ENCODE peak calls at places on chromosomes 5 and 9, in six cellular contexts. Z, H, Y, I, W and S are unnamed samples.

GRCh38 chr9:69085523-69086283 is 50.2 kb downstream of the FXN start:
- DNase-seq in Y (no peak), I (no peak), W (no peak), H (peak), Z (no peak), S (no peak)

GRCh38 chr5:76583163-76584047 is 39.8 kb downstream of the F2RL2 start:
- DNase-seq in I (no peak), H (peak), W (no peak), Y (no peak), Z (no peak), S (no peak)

GRCh38 chr9:89470239-89470638 is 27.7 kb downstream of the SEMA4D start:
- DNase-seq in Y (no peak), I (no peak), W (no peak), H (no peak), Z (no peak), S (no peak)

GRCh38 chr9:96232539-96233241 is 69.3 kb downstream of the HSD17B3 start:
- DNase-seq in W (peak), H (peak), I (no peak), Z (peak), Y (no peak), S (peak)

GRCh38 chr5:57072218-57072892 is 101.5 kb upstream of the GPBP1 start:
- DNase-seq in H (no peak), Z (no peak), W (no peak), I (no peak), Y (no peak), S (no peak)

GRCh38 chr5:44887722-44888121 is 79.0 kb downstream of the MRPS30 start:
- DNase-seq in Y (no peak), Z (no peak), W (no peak), H (no peak), I (no peak), S (no peak)

GRCh38 chr9:97109194-97109811 is 70.4 kb upstream of the CTSV start:
- DNase-seq in Y (no peak), Z (no peak), W (peak), I (no peak), H (peak), S (peak)

GRCh38 chr5:1073239-1074102 is 38.4 kb downstream of the SLC12A7 start:
- DNase-seq in W (no peak), Y (no peak), H (no peak), Z (no peak), I (no peak), S (no peak)

GRCh38 chr9:121373401-121373769 is 3.3 kb upstream of the STOM start:
- DNase-seq in Y (no peak), Z (no peak), I (no peak), W (no peak), H (no peak), S (no peak)

GRCh38 chr5:168215646-168216045 is 75.8 kb upstream of the WWC1 start:
- DNase-seq in Y (no peak), W (no peak), H (no peak), I (no peak), Z (no peak), S (no peak)

GRCh38 chr5:71782393-71782770 is 63.3 kb downstream of the CARTPT start:
- DNase-seq in Y (no peak), H (no peak), Z (no peak), W (no peak), I (no peak), S (no peak)

GRCh38 chr9:5511476-5511875 is 1.1 kb downstream of the PDCD1LG2 start:
- DNase-seq in W (no peak), I (no peak), H (no peak), Z (no peak), Y (no peak), S (no peak)

GRCh38 chr5:51811883-51812282 is 428.6 kb downstream of the ISL1 start:
- DNase-seq in H (no peak), Y (no peak), W (no peak), I (no peak), Z (no peak), S (no peak)

GRCh38 chr5:76547242-76547890 is 75.8 kb downstream of the F2RL2 start:
- DNase-seq in H (no peak), Z (no peak), I (no peak), Y (no peak), W (no peak), S (no peak)

GRCh38 chr5:172437445-172438303 is 16.7 kb downstream of the SH3PXD2B start:
- DNase-seq in I (no peak), H (peak), Z (peak), Y (no peak), W (no peak), S (peak)

GRCh38 chr9:73869261-73869660 is 627.9 kb upstream of the RORB start:
- DNase-seq in I (no peak), Y (no peak), W (no peak), Z (no peak), H (no peak), S (no peak)

GRCh38 chr5:54883374-54884194 is 101.8 kb downstream of the ESM1 start:
- DNase-seq in W (no peak), Y (no peak), H (peak), I (peak), Z (peak), S (peak)

GRCh38 chr9:37952731-37953130 is 48.8 kb upstream of the SLC25A51 start:
- DNase-seq in I (no peak), Z (no peak), Y (no peak), H (no peak), W (no peak), S (no peak)

GRCh38 chr5:55407059-55407684 is 99.4 kb downstream of the MTREX start:
- DNase-seq in I (no peak), Z (no peak), H (peak), Y (no peak), W (no peak), S (no peak)

GRCh38 chr5:73272351-73272750 is 99.4 kb downstream of the TMEM174 start:
- DNase-seq in W (no peak), Z (no peak), I (no peak), Y (no peak), H (no peak), S (no peak)

GRCh38 chr5:149399775-149400174 is 20.7 kb upstream of the IL17B start:
- DNase-seq in I (no peak), W (no peak), Y (no peak), Z (no peak), H (no peak), S (no peak)

GRCh38 chr5:112165897-112166737 is 253.0 kb downstream of the EPB41L4A start:
- DNase-seq in I (no peak), H (no peak), Z (no peak), W (no peak), Y (no peak), S (no peak)

GRCh38 chr5:57366744-57367143 is 115.9 kb downstream of the ACTBL2 start:
- DNase-seq in H (peak), Z (no peak), I (no peak), Y (no peak), W (no peak), S (no peak)

GRCh38 chr9:82606761-82607382 is 456.1 kb downstream of the RASEF start:
- DNase-seq in W (no peak), Y (no peak), H (peak), I (peak), Z (no peak), S (no peak)

GRCh38 chr5:64649512-64649911 is 40.8 kb upstream of the SHISAL2B start:
- DNase-seq in Z (no peak), W (no peak), Y (no peak), I (no peak), H (no peak), S (no peak)

GRCh38 chr5:151905639-151906038 is 19.0 kb downstream of the GLRA1 start:
- DNase-seq in Y (no peak), I (no peak), W (no peak), Z (no peak), H (no peak), S (no peak)

GRCh38 chr5:170082701-170083100 is 23.0 kb upstream of the FOXI1 start:
- DNase-seq in H (no peak), W (no peak), Z (no peak), I (no peak), Y (no peak), S (no peak)

GRCh38 chr5:149895416-149896345 is 48.9 kb downstream of the PDE6A start:
- DNase-seq in W (no peak), Z (no peak), Y (no peak), H (peak), I (no peak), S (no peak)

GRCh38 chr9:12185856-12186255 is 507.3 kb upstream of the TYRP1 start:
- DNase-seq in Z (no peak), Y (no peak), H (no peak), W (no peak), I (no peak), S (no peak)

GRCh38 chr9:100167176-100167575 is 68.1 kb downstream of the INVS start:
- DNase-seq in W (no peak), Z (no peak), Y (no peak), H (peak), I (no peak), S (no peak)

GRCh38 chr9:134344068-134344820 is 18.0 kb downstream of the RXRA start:
- DNase-seq in W (peak), Z (peak), Y (no peak), H (no peak), I (no peak), S (no peak)

GRCh38 chr5:51378415-51378777 is 4.9 kb upstream of the ISL1 start:
- DNase-seq in H (no peak), Y (no peak), Z (no peak), I (no peak), W (no peak), S (no peak)